ENCODE peak calls at places on chromosomes 16 and 17, in six cellular contexts. A is GM12865; D is GOT3; F is activated naive CD8-positive, alpha-beta T cell treated with anti-CD3 and anti-CD28 coated beads, Interleukin-2, amount 50 U/mL, for 16 hours; W is aorta; B is ACHN. X is an unnamed sample.

GRCh38 chr17:58996968-58997367 is 109.7 kb downstream of the TRIM37 start:
- DNase-seq in W (no peak), D (no peak), F (no peak), B (no peak), A (no peak), X (no peak)

GRCh38 chr17:77374170-77374936 is 233.6 kb downstream of the SEC14L1 start:
- DNase-seq in W (peak; percentile 92), B (no peak), D (no peak), F (peak; percentile 42), A (no peak), X (no peak)

GRCh38 chr17:57566724-57567123 is 178.4 kb downstream of the CCDC182 start:
- DNase-seq in F (no peak), A (no peak), D (no peak), B (no peak), W (no peak), X (no peak)

GRCh38 chr17:67559381-67559966 is 158.3 kb upstream of the NOL11 start:
- DNase-seq in A (peak; percentile 68), B (peak; percentile 36), D (no peak), F (no peak), W (no peak), X (no peak)

GRCh38 chr17:66938656-66939055 is 25.9 kb upstream of the CACNG4 start:
- DNase-seq in W (no peak), B (no peak), F (no peak), A (no peak), D (no peak), X (no peak)

GRCh38 chr16:34078697-34079096 is 619.3 kb downstream of the TP53TG3F start:
- DNase-seq in F (no peak), D (no peak), A (peak; percentile 18), W (no peak), B (no peak), X (no peak)

GRCh38 chr17:77011173-77012011 is 129.4 kb upstream of the SEC14L1 start:
- DNase-seq in D (no peak), A (peak; percentile 48), F (peak; percentile 15), W (no peak), B (peak; percentile 63), X (peak; percentile 26)

GRCh38 chr17:40314557-40314953 is 5.6 kb downstream of the RARA start:
- DNase-seq in B (peak; percentile 98), F (peak; percentile 70), A (peak; percentile 65), D (peak; percentile 48), W (peak; percentile 99), X (peak; percentile 98)

GRCh38 chr17:66549312-66549705 is 246.9 kb downstream of the PRKCA start:
- DNase-seq in D (no peak), A (no peak), F (no peak), B (peak; percentile 95), W (no peak), X (no peak)

GRCh38 chr16:1723450-1724147 is 17.6 kb downstream of the MAPK8IP3 start:
- DNase-seq in W (no peak), D (no peak), A (peak; percentile 36), F (no peak), B (peak; percentile 71), X (peak; percentile 32)

GRCh38 chr16:3099732-3100499 is 822 bp upstream of the ZSCAN10 start:
- DNase-seq in F (peak; percentile 85), D (peak; percentile 24), A (peak; percentile 96), W (peak; percentile 95), B (peak; percentile 94), X (peak; percentile 94)

X was measured in LoVo.